ENCODE peak calls at places on chromosome 7, in six cellular contexts. S is IMR-90, D is astrocyte of the spinal cord, O is coronary artery, K is transverse colon, Q is BE2C. U is an unnamed sample.

GRCh38 chr7:129240119-129240815 is 15.4 kb downstream of the AHCYL2 start:
- DNase-seq in D (no peak), O (no peak), S (no peak), Q (no peak), K (no peak), U (no peak)

GRCh38 chr7:22671177-22671879 is 55.7 kb upstream of the IL6 start:
- DNase-seq in K (no peak), O (no peak), D (peak), S (peak), Q (no peak), U (no peak)

GRCh38 chr7:131107343-131108211 is 220.1 kb upstream of the MKLN1 start:
- DNase-seq in K (peak), O (peak), S (peak), Q (peak), D (peak), U (peak)

GRCh38 chr7:149444260-149444659 is 16.6 kb downstream of the ZNF777 start:
- DNase-seq in D (no peak), K (no peak), S (no peak), O (no peak), Q (no peak), U (no peak)

GRCh38 chr7:1538544-1539345 is 8.2 kb downstream of the MAFK start:
- DNase-seq in K (no peak), Q (peak), O (no peak), D (no peak), S (no peak), U (no peak)

GRCh38 chr7:39595102-39595620 is 28.2 kb upstream of the RALA start:
- DNase-seq in S (peak), Q (no peak), O (no peak), D (peak), K (no peak), U (peak)

GRCh38 chr7:19112290-19113000 is 5.0 kb downstream of the TWIST1 start:
- DNase-seq in Q (peak), O (no peak), K (no peak), S (peak), D (peak), U (no peak)

GRCh38 chr7:130891254-130892094 is 157.5 kb upstream of the KLF14 start:
- DNase-seq in S (peak), D (peak), O (peak), Q (no peak), K (no peak), U (no peak)

GRCh38 chr7:373818-374705 is 84.1 kb downstream of the FOXL3 start:
- DNase-seq in D (no peak), S (no peak), O (no peak), Q (no peak), K (peak), U (no peak)

GRCh38 chr7:134886353-134887057 is 99.8 kb upstream of the AGBL3 start:
- DNase-seq in K (no peak), S (peak), Q (no peak), O (no peak), D (peak), U (no peak)

GRCh38 chr7:88102686-88103085 is 117.2 kb downstream of the SRI start:
- DNase-seq in D (no peak), S (no peak), K (no peak), Q (no peak), O (no peak), U (no peak)

DNA sequence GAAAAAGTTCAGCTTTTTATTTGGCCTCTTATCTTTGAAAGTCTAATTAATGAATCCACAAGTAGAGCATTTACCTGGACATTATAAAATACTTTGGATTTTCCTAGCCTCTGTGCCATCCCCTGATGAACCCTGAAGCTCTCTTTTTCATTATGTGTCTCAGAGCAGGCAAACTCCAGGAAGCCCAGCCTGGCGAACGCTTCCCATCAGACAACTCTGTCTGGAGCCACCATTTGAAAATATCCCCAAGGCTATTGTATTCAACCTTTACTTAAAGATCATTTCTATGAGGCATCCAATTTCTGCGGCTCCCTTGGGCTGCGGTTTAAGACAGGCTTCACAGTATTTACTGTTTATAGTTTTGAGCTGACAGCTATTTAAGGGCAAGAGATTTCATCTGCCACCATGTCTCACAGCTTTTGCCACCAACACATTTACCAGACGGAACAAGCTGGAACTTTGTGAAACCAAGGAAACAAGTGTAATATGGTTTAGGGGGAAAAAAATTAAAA is 257.2 kb upstream of the GLI3 start:
- DNase-seq in Q (no peak), O (no peak), K (no peak), D (no peak), S (no peak), U (no peak)
- H3K4me3 ChIP-seq in Q (no peak), O (peak), K (no peak), D (no peak), S (no peak), U (no peak)

DNA sequence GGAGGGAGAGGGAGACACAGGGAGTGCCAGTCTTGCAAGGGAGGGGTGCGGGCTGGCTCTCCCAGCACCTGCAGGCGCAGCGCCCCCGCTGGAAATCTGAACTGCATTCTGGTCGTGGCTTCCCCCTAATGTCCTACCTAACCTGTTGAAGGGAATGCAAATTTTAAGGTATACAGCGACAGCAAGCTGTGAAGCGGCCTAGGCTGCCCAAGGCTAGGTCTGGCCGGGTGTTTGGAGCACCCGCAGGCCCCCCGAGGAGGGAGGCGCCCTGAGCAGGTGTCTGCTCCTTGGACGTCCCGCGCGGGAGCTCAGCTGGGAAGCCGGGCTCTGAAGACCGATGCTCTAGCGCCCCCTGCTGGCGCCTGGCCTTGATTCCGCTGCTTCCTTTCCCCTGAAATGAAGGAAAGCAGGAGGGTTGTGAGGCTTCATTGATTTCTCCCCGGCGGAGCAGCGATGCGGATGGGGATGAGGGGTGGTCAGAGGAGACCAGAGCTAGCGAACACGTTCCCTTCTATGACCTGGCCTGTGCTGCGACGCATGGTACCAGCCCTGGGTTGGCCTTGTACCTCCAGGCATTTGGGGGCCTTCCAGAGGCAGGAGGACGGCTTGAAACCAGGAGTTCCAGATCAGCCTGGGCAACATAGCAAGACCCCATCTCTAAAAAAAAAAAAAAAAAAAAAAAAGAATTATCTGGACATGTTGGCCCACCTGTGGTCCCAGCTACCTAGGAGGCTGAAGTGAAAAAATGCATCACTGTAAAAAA is 601.3 kb downstream of the GALNT17 start:
- DNase-seq in Q (peak), O (peak), S (peak), D (peak), K (peak), U (peak)
- H3K4me3 ChIP-seq in Q (no peak), O (peak), S (no peak), D (no peak), K (no peak), U (no peak)

GRCh38 chr7:27151945-27152815 is at the start of gene HOXA3:
- DNase-seq in D (peak), S (peak), K (peak), Q (peak), O (peak), U (no peak)

GRCh38 chr7:27154369-27154768 is 2.0 kb upstream of the HOXA3 start:
- DNase-seq in O (no peak), S (no peak), K (peak), Q (no peak), D (no peak), U (no peak)

GRCh38 chr7:27151341-27151944 is 940 bp downstream of the HOXA3 start:
- DNase-seq in D (no peak), Q (no peak), K (no peak), O (peak), S (no peak), U (no peak)

GRCh38 chr7:27153526-27153925 is 1.1 kb upstream of the HOXA3 start:
- DNase-seq in O (no peak), Q (no peak), K (no peak), S (no peak), D (peak), U (no peak)

DNA sequence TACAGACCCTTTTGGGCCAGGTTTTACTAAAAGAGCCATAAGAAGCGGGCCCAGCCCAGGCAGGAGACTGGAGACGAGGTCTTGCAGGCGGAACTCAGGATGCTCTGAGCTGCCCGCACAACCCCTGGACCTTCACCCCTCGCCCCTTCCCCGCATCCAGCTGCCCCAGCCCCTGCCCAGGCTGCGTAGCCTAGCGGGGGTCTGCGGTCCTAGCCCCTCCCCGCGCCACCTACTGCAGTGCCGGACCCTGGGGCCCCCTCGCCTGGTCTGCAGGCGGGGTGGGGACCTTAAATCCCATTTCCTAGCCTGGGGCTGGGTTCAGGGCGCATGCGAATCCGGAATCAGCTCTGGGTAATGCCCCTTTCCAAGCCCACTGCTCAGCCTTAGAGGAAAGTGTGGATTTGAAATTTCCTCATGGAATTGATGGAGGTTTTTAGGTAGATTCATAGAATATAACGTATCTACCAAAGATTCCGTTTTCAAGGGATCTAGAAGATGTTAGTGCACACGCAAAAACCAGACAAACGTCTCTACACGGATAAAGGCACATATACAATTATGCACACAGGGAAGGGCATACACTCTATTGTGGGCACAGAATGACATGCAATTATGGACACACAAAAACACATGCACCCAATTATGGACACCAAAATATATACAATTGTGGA is 568 bp upstream of the HOXA3 start:
- DNase-seq in S (no peak), K (no peak), O (no peak), D (no peak), Q (peak), U (no peak)
- H3K4me3 ChIP-seq in S (no peak), K (no peak), O (peak), D (peak), Q (no peak), U (no peak)

GRCh38 chr7:29606830-29607229 is 43.2 kb downstream of the PRR15 start:
- DNase-seq in O (no peak), K (no peak), D (no peak), S (no peak), Q (no peak), U (no peak)

GRCh38 chr7:29607889-29608288 is 44.3 kb downstream of the PRR15 start:
- DNase-seq in K (no peak), D (peak), S (no peak), Q (no peak), O (no peak), U (no peak)

GRCh38 chr7:29607259-29607658 is 43.6 kb downstream of the PRR15 start:
- DNase-seq in K (no peak), S (no peak), D (no peak), O (no peak), Q (no peak), U (no peak)

GRCh38 chr7:29610031-29610490 is 46.4 kb downstream of the PRR15 start:
- DNase-seq in Q (no peak), O (no peak), K (no peak), S (no peak), D (no peak), U (no peak)

DNA sequence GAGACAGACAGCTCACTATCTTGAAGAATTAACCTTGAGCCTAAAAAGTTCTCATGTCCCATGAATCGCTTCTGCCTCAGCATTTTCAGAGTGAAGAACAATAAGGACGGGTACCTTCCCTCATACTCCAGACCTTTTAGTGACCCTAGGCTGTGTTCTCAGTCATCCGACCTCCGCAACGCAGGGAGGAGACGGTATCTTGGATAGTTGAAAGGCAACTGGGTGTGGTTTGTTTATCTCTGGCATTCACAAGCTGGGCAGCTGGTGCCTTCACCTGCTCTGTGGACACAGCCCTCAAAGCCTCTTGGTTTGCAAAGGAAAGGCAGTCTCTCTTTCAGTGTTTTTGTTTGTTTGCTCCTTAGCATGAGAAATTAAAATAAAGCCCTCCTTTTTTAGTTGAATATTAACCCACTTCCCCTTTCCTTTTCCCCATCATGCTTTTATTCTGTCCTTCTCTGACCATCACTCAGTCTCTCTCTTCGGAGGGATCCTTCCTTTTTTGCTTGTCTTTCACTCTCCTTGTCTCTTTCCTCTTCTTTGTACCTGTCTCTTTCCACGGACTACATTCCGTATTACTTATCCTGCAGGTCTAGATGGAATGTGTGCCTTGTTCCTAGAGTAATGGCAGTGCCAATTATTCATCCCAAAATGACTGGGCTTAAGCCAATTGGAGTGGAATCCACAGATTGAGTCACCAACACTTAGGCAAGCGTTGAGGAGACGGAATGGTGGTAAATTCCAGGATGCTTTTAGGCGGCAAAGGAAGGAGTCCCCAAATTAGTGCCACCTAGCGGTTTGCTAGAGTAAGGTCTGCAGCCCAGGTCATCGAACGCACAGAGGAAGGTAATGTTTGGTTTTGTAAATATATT is 45.8 kb downstream of the PRR15 start:
- DNase-seq in S (no peak), Q (no peak), K (peak), O (no peak), D (peak), U (peak)
- H3K4me3 ChIP-seq in S (no peak), Q (no peak), K (no peak), O (no peak), D (no peak), U (no peak)

DNA sequence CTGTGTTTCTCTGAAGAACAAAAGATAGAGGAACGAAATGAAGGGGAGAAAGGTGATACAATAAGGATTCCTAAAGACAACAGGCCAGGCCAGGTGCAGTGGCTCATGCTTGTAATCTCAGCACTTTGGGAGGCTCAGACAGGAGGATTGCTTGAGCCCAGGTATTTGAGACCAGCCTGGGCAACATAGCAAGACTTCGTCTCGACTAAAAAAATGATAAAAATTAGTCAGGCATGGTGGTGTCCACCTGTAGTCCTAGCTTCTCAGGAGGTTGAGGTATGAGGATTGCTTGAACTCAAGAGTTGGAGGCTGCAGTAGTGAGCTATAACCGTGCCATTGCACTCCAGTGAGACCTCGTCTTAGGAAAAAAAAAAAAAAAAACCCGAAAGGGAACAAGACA is 41.4 kb upstream of the FAM3C start:
- DNase-seq in K (no peak), S (no peak), O (no peak), Q (no peak), D (no peak), U (no peak)
- H3K4me3 ChIP-seq in K (no peak), S (no peak), O (no peak), Q (no peak), D (no peak), U (no peak)

GRCh38 chr7:132407764-132408163 is 168.5 kb downstream of the PLXNA4 start:
- DNase-seq in D (peak), O (no peak), Q (no peak), K (no peak), S (no peak), U (no peak)
- H3K4me3 ChIP-seq in D (no peak), O (no peak), Q (no peak), K (no peak), S (no peak), U (no peak)